ENCODE peak calls at places on chromosome 19, in five cellular contexts. M, Y, C, T and Z are unnamed samples.

GRCh38 chr19:31546561-31546960 is 197.3 kb upstream of the TSHZ3 start:
- DNase-seq in Y (no peak), C (no peak), T (no peak), M (no peak), Z (no peak)

GRCh38 chr19:47124937-47125668 is 5.5 kb upstream of the SAE1 start:
- DNase-seq in T (no peak), Y (peak; percentile 68), C (peak; percentile 76), M (no peak), Z (peak; percentile 56)

GRCh38 chr19:3466630-3467029 is 13.7 kb downstream of the SMIM24 start:
- DNase-seq in C (no peak), Y (no peak), T (no peak), M (peak; percentile 53), Z (no peak)

GRCh38 chr19:4910594-4911273 is 1.4 kb downstream of the UHRF1 start:
- DNase-seq in C (peak; percentile 86), Y (peak; percentile 41), M (no peak), T (peak; percentile 19), Z (no peak)

GRCh38 chr19:1133471-1133929 is 29.7 kb downstream of the GPX4 start:
- DNase-seq in T (no peak), C (no peak), M (no peak), Y (no peak), Z (peak; percentile 55)

GRCh38 chr19:10525636-10526035 is 8.4 kb upstream of the S1PR5 start:
- DNase-seq in M (no peak), C (no peak), T (no peak), Y (no peak), Z (no peak)

GRCh38 chr19:737591-738093 is 13.3 kb upstream of the MISP start:
- DNase-seq in C (no peak), M (no peak), T (peak; percentile 71), Y (no peak), Z (no peak)

GRCh38 chr19:12800873-12801465 is 631 bp downstream of the PRDX2 start:
- DNase-seq in M (no peak), Y (no peak), T (peak; percentile 66), C (no peak), Z (no peak)

GRCh38 chr19:7792286-7792685 is 29.2 kb downstream of the CLEC4M start:
- DNase-seq in C (no peak), T (no peak), Y (no peak), M (no peak), Z (no peak)

GRCh38 chr19:18118420-18119242 is 21.1 kb downstream of the MAST3 start:
- DNase-seq in C (no peak), M (no peak), Y (no peak), T (no peak), Z (no peak)